ENCODE peak calls at places on chromosomes 11 and 22, in seven cellular contexts. E is EL; X is body of pancreas; S is NCI-H1417; Y is amygdala; M is HFFc6; Z is naive thymus-derived CD8-positive, alpha-beta T cell. G is an unnamed sample.

GRCh38 chr22:39949964-39950737 is 10.0 kb upstream of the TMA7B start:
- DNase-seq in E (no peak), X (no peak), S (no peak), Y (no peak), M (no peak), Z (no peak), G (no peak)

GRCh38 chr11:70054020-70054419 is 24.1 kb upstream of the ANO1 start:
- DNase-seq in E (no peak), X (no peak), S (no peak), Y (no peak), M (no peak), Z (no peak), G (no peak)

GRCh38 chr11:10302744-10303557 is 1.9 kb upstream of the ADM start:
- DNase-seq in E (peak), X (peak), S (peak), Y (peak), M (peak), Z (peak), G (peak)

GRCh38 chr11:45713573-45713972 is 48.2 kb upstream of the CHST1 start:
- DNase-seq in E (no peak), X (no peak), S (no peak), Y (no peak), M (no peak), Z (no peak), G (no peak)

GRCh38 chr22:36419177-36419911 is 31.6 kb upstream of the MYH9 start:
- DNase-seq in E (peak), X (no peak), S (no peak), Y (no peak), M (peak), Z (no peak), G (no peak)

GRCh38 chr11:99366476-99366992 is 345.8 kb downstream of the CNTN5 start:
- DNase-seq in E (no peak), X (no peak), S (peak), Y (no peak), M (no peak), Z (no peak), G (no peak)

GRCh38 chr11:61362542-61362875 is 335 bp downstream of the TMEM138 start:
- DNase-seq in E (peak), X (peak), S (no peak), Y (no peak), M (peak), Z (no peak), G (peak)

GRCh38 chr11:1307163-1307870 is 2.1 kb downstream of the TOLLIP start:
- DNase-seq in E (no peak), X (no peak), S (no peak), Y (no peak), M (no peak), Z (no peak), G (no peak)

GRCh38 chr11:47565340-47566165 is at the start of gene PTPMT1:
- DNase-seq in E (peak), X (peak), S (peak), Y (peak), M (peak), Z (peak), G (peak)

G was measured in effector memory CD8-positive, alpha-beta T cell.